ENCODE peak calls at places on chromosomes 16 and 17, in seven cellular contexts. I is CD8-positive, alpha-beta T cell; X is BJ; K is tibial artery; N is spleen; P is dorsolateral prefrontal cortex; H is stomach. G is an unnamed sample. For H3K27me3, the result is how much of the 10 kb centered on the place peaks cover.

GRCh38 chr16:80616362-80616761 is 75.6 kb downstream of the DYNLRB2 start:
- DNase-seq in H (no peak), I (no peak), K (no peak), P (no peak), N (no peak), X (no peak), G (no peak)

GRCh38 chr17:69757794-69758430 is 317.1 kb upstream of the KCNJ16 start:
- DNase-seq in I (no peak), X (peak), P (no peak), H (no peak), N (no peak), K (no peak), G (no peak)

GRCh38 chr16:71746442-71747046 is 22.0 kb upstream of the PHLPP2 start:
- DNase-seq in P (no peak), K (no peak), H (no peak), I (no peak), X (no peak), N (no peak), G (no peak)

GRCh38 chr16:4409081-4409932 is 7.1 kb downstream of the CORO7 start:
- DNase-seq in X (no peak), N (peak), K (peak), H (no peak), P (peak), I (no peak), G (no peak)

GRCh38 chr17:40301315-40301714 is 7.7 kb upstream of the RARA start:
- DNase-seq in X (no peak), K (no peak), H (peak), N (no peak), P (no peak), I (no peak), G (no peak)

GRCh38 chr16:8905795-8906591 is 23.8 kb downstream of the LITAFD start:
- DNase-seq in N (no peak), I (no peak), P (no peak), H (no peak), X (no peak), K (no peak), G (no peak)

GRCh38 chr16:21717608-21718007 is 53.8 kb downstream of the OTOA start:
- DNase-seq in I (no peak), K (no peak), N (no peak), P (no peak), H (no peak), X (no peak), G (no peak)

GRCh38 chr16:3413730-3414379 is 12.8 kb downstream of the ZNF174 start:
- DNase-seq in X (no peak), P (no peak), H (no peak), N (no peak), K (no peak), I (no peak), G (no peak)

GRCh38 chr17:2058521-2059124 is 3.7 kb downstream of the HIC1 start:
- DNase-seq in P (no peak), K (no peak), I (peak), X (no peak), N (peak), H (peak), G (no peak)

GRCh38 chr16:48434653-48435318 is 49.6 kb upstream of the SIAH1 start:
- DNase-seq in P (no peak), I (no peak), K (no peak), H (no peak), N (no peak), X (no peak), G (no peak)

GRCh38 chr17:16171613-16172012 is 43.7 kb downstream of the NCOR1 start:
- DNase-seq in N (no peak), K (no peak), P (no peak), X (peak), H (peak), I (no peak), G (no peak)

GRCh38 chr16:9630985-9631384 is 539.5 kb downstream of the HAPSTR1 start:
- DNase-seq in P (no peak), K (no peak), X (no peak), H (no peak), N (no peak), I (no peak), G (no peak)

GRCh38 chr17:879546-879945 is 97.4 kb downstream of the MRM3 start:
- DNase-seq in N (peak), I (peak), P (no peak), X (no peak), H (peak), K (peak), G (peak)

GRCh38 chr17:52482271-52482670 is 323.8 kb upstream of the CA10 start:
- DNase-seq in H (no peak), K (no peak), P (no peak), N (no peak), I (no peak), X (no peak), G (no peak)

GRCh38 chr17:35898283-35899070 is 18.3 kb upstream of the CCL5 start:
- DNase-seq in N (no peak), K (peak), H (peak), X (no peak), P (no peak), I (peak), G (no peak)

GRCh38 chr16:3214904-3215600 is 19.9 kb downstream of the ZNF200 start:
- DNase-seq in K (no peak), X (no peak), P (no peak), I (peak), N (no peak), H (no peak), G (no peak)

GRCh38 chr17:42276609-42277341 is 584 bp upstream of the STAT5B start:
- DNase-seq in H (peak), I (no peak), K (peak), N (peak), P (peak), X (no peak), G (no peak)

GRCh38 chr17:28416703-28417311 is 10.8 kb upstream of the SLC46A1 start:
- DNase-seq in N (no peak), K (no peak), X (no peak), H (peak), P (no peak), I (peak), G (no peak)

GRCh38 chr16:57623251-57624043 is 5.0 kb upstream of the ADGRG1 start:
- DNase-seq in X (no peak), P (peak), N (peak), I (no peak), K (no peak), H (peak), G (no peak)

GRCh38 chr16:84881702-84882521 is 62.1 kb downstream of the CRISPLD2 start:
- DNase-seq in I (no peak), K (no peak), X (peak), P (no peak), H (no peak), N (no peak), G (no peak)

GRCh38 chr17:77737442-77738265 is 220.8 kb upstream of the TNRC6C start:
- DNase-seq in P (no peak), I (peak), H (peak), N (no peak), X (no peak), K (peak), G (peak)

GRCh38 chr16:49483651-49484451 is 110.2 kb downstream of the C16orf78 start:
- DNase-seq in H (no peak), I (no peak), X (no peak), P (no peak), K (peak), N (peak), G (no peak)

GRCh38 chr17:81322271-81323082 is 27.4 kb upstream of the SLC38A10 start:
- DNase-seq in I (no peak), N (no peak), X (no peak), K (no peak), P (no peak), H (no peak), G (no peak)

GRCh38 chr17:70107441-70107840 is 32.4 kb downstream of the KCNJ16 start:
- DNase-seq in H (no peak), X (no peak), K (no peak), P (no peak), N (no peak), I (no peak), G (no peak)

GRCh38 chr17:2377659-2378058 is 23.2 kb downstream of the MNT start:
- DNase-seq in N (no peak), I (no peak), X (no peak), P (no peak), K (no peak), H (no peak), G (no peak)

GRCh38 chr16:15726715-15727114 is 76.7 kb downstream of the NDE1 start:
- DNase-seq in K (no peak), I (no peak), H (peak), N (no peak), P (no peak), X (no peak), G (no peak)

GRCh38 chr16:89507834-89508590 is at the start of gene SPG7:
- DNase-seq in N (peak), I (peak), P (peak), X (no peak), H (peak), K (peak), G (peak)

GRCh38 chr16:75486014-75486404 is 9.2 kb downstream of the CHST6 start:
- DNase-seq in X (no peak), N (no peak), K (no peak), P (no peak), H (no peak), I (no peak), G (no peak)

GRCh38 chr17:50636804-50637195 is 2.1 kb downstream of the ABCC3 start:
- DNase-seq in P (no peak), I (no peak), H (no peak), K (no peak), X (no peak), N (no peak), G (no peak)
- H3K27me3 ChIP-seq in P (under half), I (under half), H (under half), K (under half), X (under half), N (under half), G (under half)

GRCh38 chr16:65122724-65122973 is 786 bp upstream of the CDH11 start:
- DNase-seq in I (no peak), H (no peak), N (no peak), P (no peak), K (no peak), X (no peak), G (no peak)
- H3K27me3 ChIP-seq in I (under half), H (under half), N (under half), P (under half), K (under half), X (under half), G (under half)

GRCh38 chr16:1334739-1335138 is 1.3 kb downstream of the BAIAP3 start:
- DNase-seq in K (no peak), X (no peak), P (no peak), I (no peak), H (no peak), N (no peak), G (no peak)
- H3K27me3 ChIP-seq in K (half or more), X (under half), P (under half), I (under half), H (half or more), N (under half), G (under half)

DNA sequence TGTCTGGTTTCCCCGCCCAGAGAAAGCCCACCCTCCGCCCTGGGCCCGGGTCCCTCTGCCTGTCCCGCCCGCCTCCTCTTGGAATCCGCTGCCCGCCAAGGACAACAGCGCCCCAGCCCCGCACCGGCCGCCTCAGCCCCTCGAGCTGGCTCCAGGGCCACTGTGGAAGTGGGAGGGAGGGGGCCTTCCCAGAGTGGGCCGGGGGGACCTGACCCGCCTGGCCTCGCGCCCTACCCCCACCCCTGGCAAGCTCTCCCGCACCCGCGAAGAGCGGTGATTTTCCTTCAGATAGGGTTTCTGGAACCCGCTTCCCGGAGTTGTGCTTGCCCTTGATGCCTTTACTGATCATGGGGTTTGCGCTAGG is 2.3 kb upstream of the CBX8 start:
- DNase-seq in N (no peak), K (no peak), I (no peak), X (no peak), P (no peak), H (no peak), G (no peak)
- H3K27me3 ChIP-seq in N (half or more), K (half or more), I (half or more), X (half or more), P (half or more), H (half or more), G (half or more)

GRCh38 chr17:9020824-9021157 is 519 bp upstream of the NTN1 start:
- DNase-seq in I (no peak), K (peak), X (no peak), H (no peak), P (no peak), N (peak), G (no peak)

GRCh38 chr17:9021985-9022552 is 759 bp downstream of the NTN1 start:
- DNase-seq in K (peak), I (no peak), X (no peak), P (no peak), N (no peak), H (no peak), G (no peak)

GRCh38 chr17:9020096-9020823 is 1.1 kb upstream of the NTN1 start:
- DNase-seq in N (no peak), I (no peak), K (peak), H (no peak), P (no peak), X (no peak), G (peak)

GRCh38 chr17:9022553-9023388 is 1.5 kb downstream of the NTN1 start:
- DNase-seq in I (no peak), P (no peak), K (peak), H (no peak), N (no peak), X (no peak), G (peak)

GRCh38 chr17:9021158-9021984 is at the start of gene NTN1:
- DNase-seq in H (peak), K (peak), P (no peak), X (no peak), N (peak), I (peak), G (peak)
- H3K27me3 ChIP-seq in H (under half), K (under half), P (half or more), X (under half), N (half or more), I (under half), G (under half)

GRCh38 chr17:48317732-48318131 is 112.3 kb downstream of the SKAP1 start:
- DNase-seq in I (no peak), N (no peak), P (no peak), H (no peak), X (no peak), K (no peak), G (no peak)
- H3K27me3 ChIP-seq in I (under half), N (under half), P (under half), H (under half), X (under half), K (half or more), G (under half)

GRCh38 chr17:45751466-45751865 is 32.7 kb upstream of the CRHR1 start:
- DNase-seq in I (no peak), H (no peak), N (no peak), K (peak), P (no peak), X (no peak), G (no peak)

GRCh38 chr17:45747907-45748306 is 36.2 kb upstream of the CRHR1 start:
- DNase-seq in K (no peak), I (no peak), H (no peak), N (peak), P (peak), X (no peak), G (no peak)

GRCh38 chr17:45748911-45749310 is 35.2 kb upstream of the CRHR1 start:
- DNase-seq in K (no peak), X (no peak), N (no peak), I (no peak), P (no peak), H (no peak), G (no peak)

GRCh38 chr17:45750779-45751440 is 33.2 kb upstream of the CRHR1 start:
- DNase-seq in K (no peak), H (no peak), N (peak), I (no peak), X (no peak), P (no peak), G (no peak)

GRCh38 chr17:45749831-45750335 is 34.2 kb upstream of the CRHR1 start:
- DNase-seq in I (no peak), N (no peak), P (no peak), K (no peak), H (no peak), X (no peak), G (no peak)
- H3K27me3 ChIP-seq in I (under half), N (under half), P (under half), K (half or more), H (under half), X (under half), G (under half)

GRCh38 chr17:72975509-72975908 is 117.0 kb downstream of the SLC39A11 start:
- DNase-seq in I (no peak), N (no peak), P (no peak), H (no peak), X (no peak), K (no peak), G (no peak)

GRCh38 chr17:72976971-72977767 is 115.3 kb downstream of the SLC39A11 start:
- DNase-seq in P (no peak), I (no peak), X (peak), K (peak), H (peak), N (no peak), G (no peak)

GRCh38 chr17:72977768-72978417 is 114.6 kb downstream of the SLC39A11 start:
- DNase-seq in K (no peak), I (no peak), N (no peak), H (no peak), P (no peak), X (no peak), G (no peak)

GRCh38 chr17:72972263-72972951 is 120.1 kb downstream of the SLC39A11 start:
- DNase-seq in N (no peak), H (no peak), K (no peak), X (no peak), P (no peak), I (no peak), G (no peak)

GRCh38 chr17:72974605-72975232 is 117.8 kb downstream of the SLC39A11 start:
- DNase-seq in X (no peak), P (no peak), I (no peak), H (no peak), N (no peak), K (no peak), G (no peak)
- H3K27me3 ChIP-seq in X (under half), P (under half), I (under half), H (under half), N (under half), K (under half), G (under half)

GRCh38 chr16:86519007-86519648 is 8.8 kb downstream of the FOXF1 start:
- DNase-seq in I (no peak), N (no peak), X (no peak), H (no peak), P (no peak), K (no peak), G (no peak)

GRCh38 chr16:86521236-86522197 is 11.2 kb downstream of the FOXF1 start:
- DNase-seq in X (no peak), N (peak), P (no peak), K (no peak), H (no peak), I (no peak), G (no peak)

GRCh38 chr16:86519649-86520316 is 9.5 kb downstream of the FOXF1 start:
- DNase-seq in K (no peak), H (peak), P (no peak), N (peak), X (no peak), I (peak), G (no peak)

GRCh38 chr16:86522639-86523038 is 12.3 kb downstream of the FOXF1 start:
- DNase-seq in K (no peak), X (no peak), I (no peak), P (no peak), H (no peak), N (peak), G (no peak)

DNA sequence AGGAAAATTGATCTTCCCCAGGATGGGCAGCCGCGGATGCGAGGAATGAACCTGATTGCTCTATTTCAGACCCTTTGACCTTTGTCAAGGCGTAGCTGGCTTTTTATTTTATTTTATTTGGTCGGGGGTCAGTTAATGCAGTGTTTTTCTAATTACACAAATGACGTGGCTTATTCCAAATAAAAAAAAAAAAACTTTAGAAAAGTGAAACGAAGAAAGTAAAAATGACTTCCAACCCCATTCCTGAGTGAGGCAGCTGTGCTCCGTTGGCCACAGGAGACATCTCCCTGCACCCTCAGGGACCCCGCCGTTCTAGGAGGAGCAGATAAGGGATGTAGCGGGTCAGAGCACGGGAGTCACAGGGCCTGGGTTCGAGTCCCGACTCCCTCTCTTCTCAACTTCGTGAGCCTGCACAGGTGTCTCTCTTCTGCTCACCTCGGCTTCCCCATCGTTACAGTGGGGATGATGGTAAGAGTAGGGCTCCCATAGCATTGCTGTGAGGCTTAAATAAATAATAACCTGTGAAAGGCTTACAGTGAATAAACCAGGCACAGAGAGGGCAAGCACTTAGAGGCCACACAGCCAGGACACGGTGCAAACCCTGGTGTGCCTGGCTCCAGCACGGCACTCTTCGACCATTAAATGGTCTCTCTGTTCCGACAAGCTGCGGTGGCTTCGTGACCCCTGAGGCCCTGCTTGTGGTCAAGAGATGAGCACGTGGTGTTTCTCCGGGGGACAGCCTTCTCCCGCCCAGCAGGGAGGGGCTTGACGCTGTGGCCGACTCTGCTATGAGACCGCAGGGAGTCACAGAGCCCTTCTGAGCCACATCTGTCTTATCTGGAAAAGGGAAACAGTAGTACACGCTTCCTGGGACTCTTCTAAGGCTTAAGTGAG is 10.2 kb downstream of the FOXF1 start:
- DNase-seq in K (no peak), H (no peak), X (no peak), P (no peak), N (peak), I (no peak), G (no peak)
- H3K27me3 ChIP-seq in K (half or more), H (half or more), X (under half), P (half or more), N (under half), I (under half), G (under half)

DNA sequence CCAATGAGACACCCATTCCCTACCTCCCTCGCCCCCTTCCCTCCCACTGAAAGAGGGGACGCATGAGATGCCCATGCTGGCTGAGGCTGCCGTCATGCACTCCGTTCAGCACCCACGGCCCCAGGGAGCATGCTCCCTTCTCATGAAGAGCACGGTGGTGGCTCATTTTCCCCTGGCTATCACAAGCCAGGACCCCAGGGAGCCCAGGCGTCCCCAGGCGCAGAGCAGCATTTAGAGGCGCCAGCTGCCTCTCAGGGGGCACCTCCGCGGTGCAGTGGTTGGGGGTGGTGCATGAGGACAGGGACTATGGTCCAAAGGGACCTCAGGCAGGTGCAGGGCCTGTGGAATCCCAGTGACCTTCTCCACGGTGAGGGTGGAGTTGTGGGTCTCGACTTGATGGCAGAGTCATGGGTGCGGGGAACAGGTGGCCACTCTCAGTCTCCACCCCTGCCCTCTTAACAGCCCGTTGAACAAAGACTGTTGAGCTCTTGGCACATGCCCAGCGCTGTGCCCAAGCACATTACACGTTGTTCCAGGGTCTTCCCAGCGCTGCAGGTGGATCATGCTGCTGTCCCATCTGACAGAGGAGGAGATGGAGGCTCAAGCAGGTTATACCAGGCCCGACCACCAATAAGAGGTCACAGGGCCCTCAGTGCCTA is 13.6 kb downstream of the KIF19 start:
- DNase-seq in H (no peak), N (no peak), I (no peak), K (no peak), X (no peak), P (no peak), G (no peak)
- H3K27me3 ChIP-seq in H (under half), N (under half), I (under half), K (half or more), X (under half), P (under half), G (under half)